ENCODE peak calls at places on chromosomes 11 and 22, in nine cellular contexts. K is Caco-2, V is IMR-90, E is OCI-LY7, C is RWPE1, N is NCI-H1417 treated with DMSO at 0.1 percent for 48 hours, T is kidney epithelial cell, X is progenitor cell of endocrine pancreas, O is neural crest cell. Y is an unnamed sample.

GRCh38 chr11:65578134-65578533 is 2.3 kb downstream of the EHBP1L1 start:
- DNase-seq in V (no peak), N (no peak), E (no peak), O (no peak), T (no peak), K (no peak), X (no peak), C (no peak), Y (no peak)

GRCh38 chr11:38517991-38518390 is 1920.0 kb upstream of the RAG2 start:
- DNase-seq in E (no peak), V (no peak), K (no peak), C (no peak), X (no peak), T (no peak), N (no peak), O (no peak), Y (no peak)

GRCh38 chr22:41504397-41504796 is 35.5 kb downstream of the ACO2 start:
- DNase-seq in E (no peak), K (no peak), X (no peak), O (no peak), T (no peak), V (no peak), C (peak; percentile 26), N (no peak), Y (no peak)

GRCh38 chr22:44571566-44572413 is 73.8 kb upstream of the RTL6 start:
- DNase-seq in X (no peak), C (no peak), K (no peak), E (no peak), N (no peak), V (no peak), T (no peak), O (no peak), Y (no peak)

GRCh38 chr22:50174382-50175190 is 4.1 kb downstream of the PANX2 start:
- DNase-seq in N (no peak), V (no peak), T (no peak), C (no peak), E (no peak), K (no peak), O (no peak), X (no peak), Y (no peak)

GRCh38 chr11:84164722-84165121 is 878.6 kb upstream of the CCDC90B start:
- DNase-seq in K (no peak), N (no peak), T (peak; percentile 12), X (no peak), V (no peak), E (no peak), C (no peak), O (no peak), Y (no peak)

GRCh38 chr11:61535998-61536675 is 27.6 kb downstream of the LRRC10B start:
- DNase-seq in N (no peak), V (no peak), E (no peak), T (no peak), O (no peak), C (no peak), X (no peak), K (no peak), Y (no peak)

GRCh38 chr22:36569999-36570398 is 41.0 kb upstream of the EIF3D start:
- DNase-seq in C (no peak), O (peak; percentile 35), E (no peak), K (peak; percentile 38), X (no peak), T (no peak), V (peak; percentile 27), N (no peak), Y (no peak)

GRCh38 chr22:23392420-23393121 is 187.5 kb downstream of the IGLL1 start:
- DNase-seq in X (no peak), C (no peak), O (no peak), K (no peak), T (no peak), N (no peak), V (no peak), E (no peak), Y (no peak)